ENCODE peak calls at places on chromosomes 7 and 10, in seven cellular contexts. One of them, this sample, is unnamed.

GRCh38 chr7:17150018-17150417 is 148.4 kb upstream of the AHR start:
- DNase-seq in cardiac fibroblast: no peak
- DNase-seq in uterus: no peak
- DNase-seq in HL-60: peak
- DNase-seq in GM12865: peak
- DNase-seq in fibroblast of the aortic adventitia: no peak
- DNase-seq in Peyer's patch: no peak
- DNase-seq in this sample: no peak

GRCh38 chr10:28241766-28242399 is 61.0 kb downstream of the MPP7 start:
- DNase-seq in cardiac fibroblast: peak
- DNase-seq in uterus: no peak
- DNase-seq in HL-60: no peak
- DNase-seq in GM12865: peak
- DNase-seq in fibroblast of the aortic adventitia: peak
- DNase-seq in Peyer's patch: peak
- DNase-seq in this sample: peak

GRCh38 chr7:88927-89921 is 103.1 kb upstream of the FAM20C start:
- DNase-seq in cardiac fibroblast: peak
- DNase-seq in uterus: peak
- DNase-seq in HL-60: peak
- DNase-seq in GM12865: no peak
- DNase-seq in fibroblast of the aortic adventitia: peak
- DNase-seq in Peyer's patch: peak
- DNase-seq in this sample: no peak

GRCh38 chr7:88223265-88223664 is 3.4 kb upstream of the SRI start:
- DNase-seq in cardiac fibroblast: no peak
- DNase-seq in uterus: no peak
- DNase-seq in HL-60: no peak
- DNase-seq in GM12865: no peak
- DNase-seq in fibroblast of the aortic adventitia: no peak
- DNase-seq in Peyer's patch: no peak
- DNase-seq in this sample: no peak

GRCh38 chr7:69358163-69358821 is 240.0 kb upstream of the AUTS2 start:
- DNase-seq in cardiac fibroblast: no peak
- DNase-seq in uterus: no peak
- DNase-seq in HL-60: no peak
- DNase-seq in GM12865: no peak
- DNase-seq in fibroblast of the aortic adventitia: peak
- DNase-seq in Peyer's patch: no peak
- DNase-seq in this sample: no peak

GRCh38 chr7:55254596-55255500 is 110.3 kb upstream of the LANCL2 start:
- DNase-seq in cardiac fibroblast: peak
- DNase-seq in uterus: peak
- DNase-seq in HL-60: peak
- DNase-seq in GM12865: peak
- DNase-seq in fibroblast of the aortic adventitia: peak
- DNase-seq in Peyer's patch: peak
- DNase-seq in this sample: no peak

GRCh38 chr10:14225374-14225773 is 105.3 kb downstream of the FRMD4A start:
- DNase-seq in cardiac fibroblast: no peak
- DNase-seq in uterus: no peak
- DNase-seq in HL-60: no peak
- DNase-seq in GM12865: no peak
- DNase-seq in fibroblast of the aortic adventitia: no peak
- DNase-seq in Peyer's patch: no peak
- DNase-seq in this sample: no peak

GRCh38 chr7:124764847-124765400 is 668 bp downstream of the GPR37 start:
- DNase-seq in cardiac fibroblast: peak
- DNase-seq in uterus: no peak
- DNase-seq in HL-60: no peak
- DNase-seq in GM12865: peak
- DNase-seq in fibroblast of the aortic adventitia: no peak
- DNase-seq in Peyer's patch: peak
- DNase-seq in this sample: no peak

GRCh38 chr7:504221-505081 is 15.2 kb downstream of the PDGFA start:
- DNase-seq in cardiac fibroblast: no peak
- DNase-seq in uterus: no peak
- DNase-seq in HL-60: no peak
- DNase-seq in GM12865: no peak
- DNase-seq in fibroblast of the aortic adventitia: no peak
- DNase-seq in Peyer's patch: no peak
- DNase-seq in this sample: no peak

GRCh38 chr10:72124984-72125383 is 36.6 kb upstream of the SPOCK2 start:
- DNase-seq in cardiac fibroblast: peak
- DNase-seq in uterus: no peak
- DNase-seq in HL-60: no peak
- DNase-seq in GM12865: no peak
- DNase-seq in fibroblast of the aortic adventitia: peak
- DNase-seq in Peyer's patch: no peak
- DNase-seq in this sample: peak

GRCh38 chr10:61845196-61845949 is 56.1 kb upstream of the ARID5B start:
- DNase-seq in cardiac fibroblast: no peak
- DNase-seq in uterus: no peak
- DNase-seq in HL-60: no peak
- DNase-seq in GM12865: no peak
- DNase-seq in fibroblast of the aortic adventitia: no peak
- DNase-seq in Peyer's patch: peak
- DNase-seq in this sample: no peak

GRCh38 chr10:30270247-30270646 is 78.8 kb downstream of the MTPAP start:
- DNase-seq in cardiac fibroblast: peak
- DNase-seq in uterus: no peak
- DNase-seq in HL-60: no peak
- DNase-seq in GM12865: no peak
- DNase-seq in fibroblast of the aortic adventitia: peak
- DNase-seq in Peyer's patch: no peak
- DNase-seq in this sample: no peak

GRCh38 chr7:22576941-22577927 is 77.2 kb upstream of the STEAP1B start:
- DNase-seq in cardiac fibroblast: peak
- DNase-seq in uterus: peak
- DNase-seq in HL-60: no peak
- DNase-seq in GM12865: no peak
- DNase-seq in fibroblast of the aortic adventitia: peak
- DNase-seq in Peyer's patch: peak
- DNase-seq in this sample: peak

GRCh38 chr10:23694921-23695824 is 256.3 kb downstream of the OTUD1 start:
- DNase-seq in cardiac fibroblast: no peak
- DNase-seq in uterus: no peak
- DNase-seq in HL-60: no peak
- DNase-seq in GM12865: no peak
- DNase-seq in fibroblast of the aortic adventitia: no peak
- DNase-seq in Peyer's patch: no peak
- DNase-seq in this sample: no peak

GRCh38 chr7:103988468-103989199 is 824 bp downstream of the RELN start:
- DNase-seq in cardiac fibroblast: no peak
- DNase-seq in uterus: no peak
- DNase-seq in HL-60: no peak
- DNase-seq in GM12865: no peak
- DNase-seq in fibroblast of the aortic adventitia: peak
- DNase-seq in Peyer's patch: no peak
- DNase-seq in this sample: no peak

GRCh38 chr10:124308811-124309210 is 109.9 kb downstream of the OAT start:
- DNase-seq in cardiac fibroblast: no peak
- DNase-seq in uterus: no peak
- DNase-seq in HL-60: no peak
- DNase-seq in GM12865: no peak
- DNase-seq in fibroblast of the aortic adventitia: no peak
- DNase-seq in Peyer's patch: no peak
- DNase-seq in this sample: no peak

GRCh38 chr10:61024801-61025201 is 80.8 kb upstream of the RHOBTB1 start:
- DNase-seq in cardiac fibroblast: peak
- DNase-seq in uterus: no peak
- DNase-seq in HL-60: no peak
- DNase-seq in GM12865: no peak
- DNase-seq in fibroblast of the aortic adventitia: no peak
- DNase-seq in Peyer's patch: no peak
- DNase-seq in this sample: no peak

GRCh38 chr10:46787321-46787615 is 124.0 kb upstream of the PTPN20 start:
- DNase-seq in cardiac fibroblast: peak
- DNase-seq in uterus: no peak
- DNase-seq in HL-60: peak
- DNase-seq in GM12865: peak
- DNase-seq in fibroblast of the aortic adventitia: peak
- DNase-seq in Peyer's patch: peak
- DNase-seq in this sample: no peak

GRCh38 chr7:36448781-36449379 is 59.2 kb downstream of the ANLN start:
- DNase-seq in cardiac fibroblast: peak
- DNase-seq in uterus: no peak
- DNase-seq in HL-60: no peak
- DNase-seq in GM12865: no peak
- DNase-seq in fibroblast of the aortic adventitia: peak
- DNase-seq in Peyer's patch: no peak
- DNase-seq in this sample: no peak

GRCh38 chr10:116521424-116522305 is 24.1 kb upstream of the PNLIP start:
- DNase-seq in cardiac fibroblast: peak
- DNase-seq in uterus: no peak
- DNase-seq in HL-60: no peak
- DNase-seq in GM12865: peak
- DNase-seq in fibroblast of the aortic adventitia: peak
- DNase-seq in Peyer's patch: peak
- DNase-seq in this sample: peak

GRCh38 chr7:130793855-130794618 is 60.0 kb upstream of the KLF14 start:
- DNase-seq in cardiac fibroblast: peak
- DNase-seq in uterus: no peak
- DNase-seq in HL-60: no peak
- DNase-seq in GM12865: no peak
- DNase-seq in fibroblast of the aortic adventitia: peak
- DNase-seq in Peyer's patch: no peak
- DNase-seq in this sample: no peak

GRCh38 chr10:132938472-132939329 is 3.7 kb downstream of the CFAP46 start:
- DNase-seq in cardiac fibroblast: peak
- DNase-seq in uterus: no peak
- DNase-seq in HL-60: no peak
- DNase-seq in GM12865: no peak
- DNase-seq in fibroblast of the aortic adventitia: no peak
- DNase-seq in Peyer's patch: no peak
- DNase-seq in this sample: no peak

DNA sequence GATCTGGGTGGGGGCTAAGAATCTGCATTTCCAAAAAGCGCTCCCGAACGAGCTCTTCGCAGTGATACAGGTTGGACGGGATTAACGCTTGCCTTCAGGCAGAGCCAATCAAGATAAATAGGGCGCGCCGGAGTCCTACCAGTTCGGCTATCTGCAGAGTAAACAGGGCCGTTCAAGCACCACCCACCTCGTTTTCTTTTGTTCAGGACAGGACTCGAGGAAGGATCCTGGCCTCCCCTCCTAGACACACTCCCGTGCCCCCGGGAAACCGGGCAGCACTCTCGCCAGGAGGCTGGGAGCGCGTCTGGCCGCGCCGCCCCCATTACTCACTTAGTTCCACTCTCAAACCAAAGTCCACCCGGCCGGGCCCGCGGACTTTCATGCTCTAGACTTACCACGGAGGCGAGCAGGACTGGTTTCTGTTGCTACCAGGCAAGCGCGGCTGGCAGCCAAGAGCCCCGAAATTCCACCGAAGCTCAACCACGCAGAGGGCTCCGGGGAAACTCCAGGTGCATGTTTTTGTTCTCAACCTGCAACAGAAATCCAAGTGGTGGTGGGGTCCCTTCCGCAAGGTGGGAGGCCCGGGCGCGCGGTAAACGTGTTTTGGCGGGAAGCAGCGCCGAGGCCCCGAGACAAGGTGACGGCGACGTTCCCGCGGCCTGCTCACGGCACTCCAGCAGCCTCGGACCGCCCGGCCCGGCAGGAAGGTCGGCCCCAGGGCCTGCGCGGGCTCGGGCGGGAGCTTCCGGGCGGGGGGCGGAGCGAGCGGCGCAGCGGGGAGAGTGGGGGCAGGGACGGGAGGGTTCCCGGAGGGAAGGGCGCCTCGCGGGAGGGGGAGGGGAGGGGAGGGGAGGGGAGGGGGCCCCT is 12.7 kb downstream of the HNRNPF start:
- DNase-seq in cardiac fibroblast: peak
- DNase-seq in uterus: peak
- DNase-seq in HL-60: peak
- DNase-seq in GM12865: peak
- DNase-seq in fibroblast of the aortic adventitia: peak
- DNase-seq in Peyer's patch: peak
- DNase-seq in this sample: no peak
- H3K4me3 ChIP-seq in cardiac fibroblast: peak
- H3K4me3 ChIP-seq in uterus: peak
- H3K4me3 ChIP-seq in HL-60: peak
- H3K4me3 ChIP-seq in GM12865: peak
- H3K4me3 ChIP-seq in fibroblast of the aortic adventitia: peak
- H3K4me3 ChIP-seq in Peyer's patch: peak
- H3K4me3 ChIP-seq in this sample: peak

GRCh38 chr10:117555017-117555416 is 12.5 kb downstream of the EMX2 start:
- DNase-seq in cardiac fibroblast: no peak
- DNase-seq in uterus: no peak
- DNase-seq in HL-60: no peak
- DNase-seq in GM12865: no peak
- DNase-seq in fibroblast of the aortic adventitia: no peak
- DNase-seq in Peyer's patch: no peak
- DNase-seq in this sample: no peak

GRCh38 chr10:117552759-117553158 is 10.2 kb downstream of the EMX2 start:
- DNase-seq in cardiac fibroblast: no peak
- DNase-seq in uterus: no peak
- DNase-seq in HL-60: no peak
- DNase-seq in GM12865: no peak
- DNase-seq in fibroblast of the aortic adventitia: no peak
- DNase-seq in Peyer's patch: no peak
- DNase-seq in this sample: no peak

GRCh38 chr10:117553171-117553814 is 10.7 kb downstream of the EMX2 start:
- DNase-seq in cardiac fibroblast: no peak
- DNase-seq in uterus: peak
- DNase-seq in HL-60: no peak
- DNase-seq in GM12865: no peak
- DNase-seq in fibroblast of the aortic adventitia: no peak
- DNase-seq in Peyer's patch: no peak
- DNase-seq in this sample: no peak

GRCh38 chr10:117554371-117554770 is 11.8 kb downstream of the EMX2 start:
- DNase-seq in cardiac fibroblast: no peak
- DNase-seq in uterus: no peak
- DNase-seq in HL-60: no peak
- DNase-seq in GM12865: no peak
- DNase-seq in fibroblast of the aortic adventitia: no peak
- DNase-seq in Peyer's patch: no peak
- DNase-seq in this sample: no peak

GRCh38 chr10:117553815-117554172 is 11.2 kb downstream of the EMX2 start:
- DNase-seq in cardiac fibroblast: no peak
- DNase-seq in uterus: no peak
- DNase-seq in HL-60: no peak
- DNase-seq in GM12865: no peak
- DNase-seq in fibroblast of the aortic adventitia: no peak
- DNase-seq in Peyer's patch: no peak
- DNase-seq in this sample: no peak
- H3K4me3 ChIP-seq in cardiac fibroblast: no peak
- H3K4me3 ChIP-seq in uterus: peak
- H3K4me3 ChIP-seq in HL-60: no peak
- H3K4me3 ChIP-seq in GM12865: no peak
- H3K4me3 ChIP-seq in fibroblast of the aortic adventitia: no peak
- H3K4me3 ChIP-seq in Peyer's patch: no peak
- H3K4me3 ChIP-seq in this sample: no peak

GRCh38 chr7:107696330-107696946 is 35.8 kb downstream of the SLC26A4 start:
- DNase-seq in cardiac fibroblast: no peak
- DNase-seq in uterus: no peak
- DNase-seq in HL-60: no peak
- DNase-seq in GM12865: no peak
- DNase-seq in fibroblast of the aortic adventitia: no peak
- DNase-seq in Peyer's patch: no peak
- DNase-seq in this sample: no peak
- H3K4me3 ChIP-seq in cardiac fibroblast: no peak
- H3K4me3 ChIP-seq in uterus: no peak
- H3K4me3 ChIP-seq in HL-60: no peak
- H3K4me3 ChIP-seq in GM12865: no peak
- H3K4me3 ChIP-seq in fibroblast of the aortic adventitia: no peak
- H3K4me3 ChIP-seq in Peyer's patch: no peak
- H3K4me3 ChIP-seq in this sample: no peak

GRCh38 chr10:110501142-110501937 is 3.6 kb downstream of the DUSP5 start:
- DNase-seq in cardiac fibroblast: peak
- DNase-seq in uterus: peak
- DNase-seq in HL-60: peak
- DNase-seq in GM12865: peak
- DNase-seq in fibroblast of the aortic adventitia: peak
- DNase-seq in Peyer's patch: peak
- DNase-seq in this sample: peak
- H3K4me3 ChIP-seq in cardiac fibroblast: peak
- H3K4me3 ChIP-seq in uterus: no peak
- H3K4me3 ChIP-seq in HL-60: no peak
- H3K4me3 ChIP-seq in GM12865: peak
- H3K4me3 ChIP-seq in fibroblast of the aortic adventitia: peak
- H3K4me3 ChIP-seq in Peyer's patch: no peak
- H3K4me3 ChIP-seq in this sample: peak